ENCODE peak calls at places on chromosomes 5 and 9, in six cellular contexts. I, H, X, N, E and U are unnamed samples.

GRCh38 chr5:179296150-179296821 is 49.0 kb downstream of the ADAMTS2 start:
- DNase-seq in I (no peak), H (no peak), X (no peak), N (no peak), E (no peak), U (no peak)

GRCh38 chr5:141343242-141343952 is at the start of gene PCDHGA3:
- DNase-seq in I (no peak), H (peak; percentile 32), X (no peak), N (no peak), E (no peak), U (no peak)

GRCh38 chr9:137234055-137234697 is 3.5 kb downstream of the SLC34A3 start:
- DNase-seq in I (no peak), H (no peak), X (no peak), N (no peak), E (no peak), U (no peak)

GRCh38 chr5:56386046-56386445 is 152.9 kb upstream of the ANKRD55 start:
- DNase-seq in I (no peak), H (no peak), X (no peak), N (no peak), E (no peak), U (no peak)

GRCh38 chr5:125657936-125658335 is 765.3 kb upstream of the GRAMD2B start:
- DNase-seq in I (no peak), H (no peak), X (no peak), N (no peak), E (peak; percentile 22), U (no peak)

GRCh38 chr5:95020382-95020781 is 264.5 kb downstream of the MCTP1 start:
- DNase-seq in I (no peak), H (no peak), X (no peak), N (no peak), E (no peak), U (no peak)

GRCh38 chr9:76302947-76303550 is 91.2 kb downstream of the RFK start:
- DNase-seq in I (no peak), H (peak; percentile 42), X (peak; percentile 42), N (peak; percentile 39), E (peak; percentile 72), U (peak; percentile 19)

GRCh38 chr5:1503301-1504243 is 20.2 kb downstream of the LPCAT1 start:
- DNase-seq in I (peak; percentile 64), H (peak; percentile 81), X (no peak), N (no peak), E (peak; percentile 66), U (peak; percentile 54)

GRCh38 chr5:172417983-172418630 is 36.2 kb downstream of the SH3PXD2B start:
- DNase-seq in I (peak; percentile 86), H (peak; percentile 99), X (no peak), N (peak; percentile 93), E (peak; percentile 81), U (peak; percentile 85)

GRCh38 chr9:18478517-18479361 is 4.8 kb downstream of the ADAMTSL1 start:
- DNase-seq in I (no peak), H (no peak), X (peak; percentile 31), N (peak; percentile 96), E (peak; percentile 29), U (peak; percentile 84)

GRCh38 chr9:5621327-5621726 is 7.6 kb upstream of the RIC1 start:
- DNase-seq in I (no peak), H (peak; percentile 14), X (no peak), N (no peak), E (no peak), U (no peak)